ENCODE peak calls at places on chromosomes 6 and 20, in ten cellular contexts. One of them, this sample, is unnamed.

GRCh38 chr6:32105433-32105832 is 3.7 kb downstream of the TNXB start:
- DNase-seq in NCI-H446 treated with DMSO at 0.1 percent for 48 hours: no peak
- DNase-seq in NCI-H1436: no peak
- DNase-seq in NCI-H1105: no peak
- DNase-seq in GM12892: no peak
- DNase-seq in CD8-positive, alpha-beta T cell: no peak
- DNase-seq in RWPE1: no peak
- DNase-seq in epithelial cell of esophagus: no peak
- DNase-seq in iPS-NIHi11: no peak
- DNase-seq in neural crest cell: no peak
- DNase-seq in this sample: no peak

GRCh38 chr6:112571486-112571885 is 224.4 kb downstream of the RFPL4B start:
- DNase-seq in NCI-H446 treated with DMSO at 0.1 percent for 48 hours: peak; percentile 64
- DNase-seq in NCI-H1436: no peak
- DNase-seq in NCI-H1105: peak; percentile 4
- DNase-seq in GM12892: no peak
- DNase-seq in CD8-positive, alpha-beta T cell: no peak
- DNase-seq in RWPE1: no peak
- DNase-seq in epithelial cell of esophagus: no peak
- DNase-seq in iPS-NIHi11: no peak
- DNase-seq in neural crest cell: no peak
- DNase-seq in this sample: no peak

GRCh38 chr6:10413850-10414765 is 766 bp downstream of the TFAP2A start:
- DNase-seq in NCI-H446 treated with DMSO at 0.1 percent for 48 hours: no peak
- DNase-seq in NCI-H1436: no peak
- DNase-seq in NCI-H1105: no peak
- DNase-seq in GM12892: no peak
- DNase-seq in CD8-positive, alpha-beta T cell: no peak
- DNase-seq in RWPE1: peak; percentile 46
- DNase-seq in epithelial cell of esophagus: peak; percentile 76
- DNase-seq in iPS-NIHi11: no peak
- DNase-seq in neural crest cell: no peak
- DNase-seq in this sample: no peak

GRCh38 chr6:128570439-128571063 is 50.2 kb upstream of the PTPRK start:
- DNase-seq in NCI-H446 treated with DMSO at 0.1 percent for 48 hours: no peak
- DNase-seq in NCI-H1436: no peak
- DNase-seq in NCI-H1105: peak; percentile 35
- DNase-seq in GM12892: no peak
- DNase-seq in CD8-positive, alpha-beta T cell: no peak
- DNase-seq in RWPE1: no peak
- DNase-seq in epithelial cell of esophagus: peak; percentile 80
- DNase-seq in iPS-NIHi11: no peak
- DNase-seq in neural crest cell: no peak
- DNase-seq in this sample: peak; percentile 12

GRCh38 chr6:147618927-147619326 is 110.4 kb downstream of the SAMD5 start:
- DNase-seq in NCI-H446 treated with DMSO at 0.1 percent for 48 hours: no peak
- DNase-seq in NCI-H1436: no peak
- DNase-seq in NCI-H1105: no peak
- DNase-seq in GM12892: no peak
- DNase-seq in CD8-positive, alpha-beta T cell: no peak
- DNase-seq in RWPE1: no peak
- DNase-seq in epithelial cell of esophagus: no peak
- DNase-seq in iPS-NIHi11: no peak
- DNase-seq in neural crest cell: no peak
- DNase-seq in this sample: no peak

GRCh38 chr6:111552241-111552744 is 53.4 kb downstream of the TRAF3IP2 start:
- DNase-seq in NCI-H446 treated with DMSO at 0.1 percent for 48 hours: peak; percentile 70
- DNase-seq in NCI-H1436: peak; percentile 61
- DNase-seq in NCI-H1105: peak; percentile 97
- DNase-seq in GM12892: no peak
- DNase-seq in CD8-positive, alpha-beta T cell: no peak
- DNase-seq in RWPE1: peak; percentile 70
- DNase-seq in epithelial cell of esophagus: peak; percentile 86
- DNase-seq in iPS-NIHi11: peak; percentile 55
- DNase-seq in neural crest cell: no peak
- DNase-seq in this sample: peak; percentile 30

GRCh38 chr6:135675862-135676261 is 175.6 kb upstream of the PDE7B start:
- DNase-seq in NCI-H446 treated with DMSO at 0.1 percent for 48 hours: no peak
- DNase-seq in NCI-H1436: peak; percentile 55
- DNase-seq in NCI-H1105: peak; percentile 7
- DNase-seq in GM12892: no peak
- DNase-seq in CD8-positive, alpha-beta T cell: peak; percentile 22
- DNase-seq in RWPE1: peak; percentile 14
- DNase-seq in epithelial cell of esophagus: peak; percentile 36
- DNase-seq in iPS-NIHi11: peak; percentile 56
- DNase-seq in neural crest cell: peak; percentile 17
- DNase-seq in this sample: peak; percentile 17

GRCh38 chr20:22214296-22214695 is 370.1 kb downstream of the FOXA2 start:
- DNase-seq in NCI-H446 treated with DMSO at 0.1 percent for 48 hours: no peak
- DNase-seq in NCI-H1436: no peak
- DNase-seq in NCI-H1105: no peak
- DNase-seq in GM12892: no peak
- DNase-seq in CD8-positive, alpha-beta T cell: no peak
- DNase-seq in RWPE1: no peak
- DNase-seq in epithelial cell of esophagus: no peak
- DNase-seq in iPS-NIHi11: no peak
- DNase-seq in neural crest cell: no peak
- DNase-seq in this sample: no peak

GRCh38 chr6:168062346-168063289 is 16.4 kb downstream of the FRMD1 start:
- DNase-seq in NCI-H446 treated with DMSO at 0.1 percent for 48 hours: no peak
- DNase-seq in NCI-H1436: no peak
- DNase-seq in NCI-H1105: no peak
- DNase-seq in GM12892: no peak
- DNase-seq in CD8-positive, alpha-beta T cell: no peak
- DNase-seq in RWPE1: no peak
- DNase-seq in epithelial cell of esophagus: no peak
- DNase-seq in iPS-NIHi11: no peak
- DNase-seq in neural crest cell: no peak
- DNase-seq in this sample: no peak

GRCh38 chr6:6509304-6509703 is 79.2 kb upstream of the LY86 start:
- DNase-seq in NCI-H446 treated with DMSO at 0.1 percent for 48 hours: no peak
- DNase-seq in NCI-H1436: no peak
- DNase-seq in NCI-H1105: no peak
- DNase-seq in GM12892: no peak
- DNase-seq in CD8-positive, alpha-beta T cell: no peak
- DNase-seq in RWPE1: no peak
- DNase-seq in epithelial cell of esophagus: no peak
- DNase-seq in iPS-NIHi11: no peak
- DNase-seq in neural crest cell: no peak
- DNase-seq in this sample: no peak

GRCh38 chr20:41293269-41294037 is 24.1 kb downstream of the ZHX3 start:
- DNase-seq in NCI-H446 treated with DMSO at 0.1 percent for 48 hours: no peak
- DNase-seq in NCI-H1436: no peak
- DNase-seq in NCI-H1105: no peak
- DNase-seq in GM12892: no peak
- DNase-seq in CD8-positive, alpha-beta T cell: no peak
- DNase-seq in RWPE1: no peak
- DNase-seq in epithelial cell of esophagus: no peak
- DNase-seq in iPS-NIHi11: no peak
- DNase-seq in neural crest cell: no peak
- DNase-seq in this sample: no peak

GRCh38 chr6:52612336-52613096 is 35.7 kb upstream of the TRAM2 start:
- DNase-seq in NCI-H446 treated with DMSO at 0.1 percent for 48 hours: no peak
- DNase-seq in NCI-H1436: no peak
- DNase-seq in NCI-H1105: no peak
- DNase-seq in GM12892: no peak
- DNase-seq in CD8-positive, alpha-beta T cell: no peak
- DNase-seq in RWPE1: no peak
- DNase-seq in epithelial cell of esophagus: no peak
- DNase-seq in iPS-NIHi11: no peak
- DNase-seq in neural crest cell: no peak
- DNase-seq in this sample: no peak

GRCh38 chr6:68279793-68280557 is 355.1 kb upstream of the ADGRB3 start:
- DNase-seq in NCI-H446 treated with DMSO at 0.1 percent for 48 hours: no peak
- DNase-seq in NCI-H1436: no peak
- DNase-seq in NCI-H1105: no peak
- DNase-seq in GM12892: no peak
- DNase-seq in CD8-positive, alpha-beta T cell: no peak
- DNase-seq in RWPE1: no peak
- DNase-seq in epithelial cell of esophagus: peak; percentile 2
- DNase-seq in iPS-NIHi11: no peak
- DNase-seq in neural crest cell: no peak
- DNase-seq in this sample: no peak

GRCh38 chr20:19921349-19921793 is 95.8 kb upstream of the NAA20 start:
- DNase-seq in NCI-H446 treated with DMSO at 0.1 percent for 48 hours: no peak
- DNase-seq in NCI-H1436: no peak
- DNase-seq in NCI-H1105: no peak
- DNase-seq in GM12892: no peak
- DNase-seq in CD8-positive, alpha-beta T cell: no peak
- DNase-seq in RWPE1: no peak
- DNase-seq in epithelial cell of esophagus: no peak
- DNase-seq in iPS-NIHi11: no peak
- DNase-seq in neural crest cell: no peak
- DNase-seq in this sample: no peak

GRCh38 chr6:135576055-135576454 is 78.5 kb upstream of the AHI1 start:
- DNase-seq in NCI-H446 treated with DMSO at 0.1 percent for 48 hours: peak; percentile 61
- DNase-seq in NCI-H1436: peak; percentile 79
- DNase-seq in NCI-H1105: peak; percentile 53
- DNase-seq in GM12892: no peak
- DNase-seq in CD8-positive, alpha-beta T cell: no peak
- DNase-seq in RWPE1: no peak
- DNase-seq in epithelial cell of esophagus: peak; percentile 39
- DNase-seq in iPS-NIHi11: no peak
- DNase-seq in neural crest cell: no peak
- DNase-seq in this sample: no peak

GRCh38 chr20:12083269-12083668 is 165.6 kb downstream of the BTBD3 start:
- DNase-seq in NCI-H446 treated with DMSO at 0.1 percent for 48 hours: no peak
- DNase-seq in NCI-H1436: no peak
- DNase-seq in NCI-H1105: no peak
- DNase-seq in GM12892: no peak
- DNase-seq in CD8-positive, alpha-beta T cell: no peak
- DNase-seq in RWPE1: no peak
- DNase-seq in epithelial cell of esophagus: no peak
- DNase-seq in iPS-NIHi11: no peak
- DNase-seq in neural crest cell: no peak
- DNase-seq in this sample: no peak

GRCh38 chr20:21102691-21103311 is 3.4 kb downstream of the LINC00237 start:
- DNase-seq in NCI-H446 treated with DMSO at 0.1 percent for 48 hours: no peak
- DNase-seq in NCI-H1436: no peak
- DNase-seq in NCI-H1105: no peak
- DNase-seq in GM12892: no peak
- DNase-seq in CD8-positive, alpha-beta T cell: peak; percentile 39
- DNase-seq in RWPE1: no peak
- DNase-seq in epithelial cell of esophagus: peak; percentile 36
- DNase-seq in iPS-NIHi11: peak; percentile 72
- DNase-seq in neural crest cell: no peak
- DNase-seq in this sample: no peak

GRCh38 chr6:21764989-21765388 is 171.4 kb downstream of the SOX4 start:
- DNase-seq in NCI-H446 treated with DMSO at 0.1 percent for 48 hours: no peak
- DNase-seq in NCI-H1436: no peak
- DNase-seq in NCI-H1105: no peak
- DNase-seq in GM12892: no peak
- DNase-seq in CD8-positive, alpha-beta T cell: no peak
- DNase-seq in RWPE1: no peak
- DNase-seq in epithelial cell of esophagus: peak; percentile 45
- DNase-seq in iPS-NIHi11: no peak
- DNase-seq in neural crest cell: no peak
- DNase-seq in this sample: no peak

GRCh38 chr20:2619961-2620595 is 32.4 kb upstream of the NOP56 start:
- DNase-seq in NCI-H446 treated with DMSO at 0.1 percent for 48 hours: no peak
- DNase-seq in NCI-H1436: no peak
- DNase-seq in NCI-H1105: no peak
- DNase-seq in GM12892: no peak
- DNase-seq in CD8-positive, alpha-beta T cell: no peak
- DNase-seq in RWPE1: peak; percentile 56
- DNase-seq in epithelial cell of esophagus: peak; percentile 68
- DNase-seq in iPS-NIHi11: no peak
- DNase-seq in neural crest cell: no peak
- DNase-seq in this sample: no peak

GRCh38 chr6:24537082-24537699 is 42.4 kb downstream of the ALDH5A1 start:
- DNase-seq in NCI-H446 treated with DMSO at 0.1 percent for 48 hours: no peak
- DNase-seq in NCI-H1436: no peak
- DNase-seq in NCI-H1105: no peak
- DNase-seq in GM12892: no peak
- DNase-seq in CD8-positive, alpha-beta T cell: no peak
- DNase-seq in RWPE1: no peak
- DNase-seq in epithelial cell of esophagus: no peak
- DNase-seq in iPS-NIHi11: no peak
- DNase-seq in neural crest cell: no peak
- DNase-seq in this sample: no peak

GRCh38 chr6:81362246-81362645 is 390.2 kb downstream of the TENT5A start:
- DNase-seq in NCI-H446 treated with DMSO at 0.1 percent for 48 hours: no peak
- DNase-seq in NCI-H1436: no peak
- DNase-seq in NCI-H1105: no peak
- DNase-seq in GM12892: no peak
- DNase-seq in CD8-positive, alpha-beta T cell: no peak
- DNase-seq in RWPE1: no peak
- DNase-seq in epithelial cell of esophagus: no peak
- DNase-seq in iPS-NIHi11: no peak
- DNase-seq in neural crest cell: no peak
- DNase-seq in this sample: no peak

GRCh38 chr6:133977983-133978895 is 25.2 kb downstream of the TBPL1 start:
- DNase-seq in NCI-H446 treated with DMSO at 0.1 percent for 48 hours: peak; percentile 86
- DNase-seq in NCI-H1436: no peak
- DNase-seq in NCI-H1105: no peak
- DNase-seq in GM12892: no peak
- DNase-seq in CD8-positive, alpha-beta T cell: no peak
- DNase-seq in RWPE1: peak; percentile 44
- DNase-seq in epithelial cell of esophagus: peak; percentile 85
- DNase-seq in iPS-NIHi11: no peak
- DNase-seq in neural crest cell: no peak
- DNase-seq in this sample: no peak

This sample was measured in HuH-7.